ENCODE peak calls at places on chromosomes 2 and 18, in eight cellular contexts. N, V, S, K, Z, D, Q and E are unnamed samples.

GRCh38 chr2:34031097-34031496 is 432.0 kb upstream of the FAM98A start:
- DNase-seq in Q (no peak), K (no peak), V (no peak), Z (no peak), S (no peak), D (no peak), N (no peak), E (no peak)

GRCh38 chr18:1527805-1528204 is 623.1 kb downstream of the ADCYAP1 start:
- DNase-seq in Z (no peak), S (no peak), D (no peak), K (no peak), V (no peak), Q (no peak), N (no peak), E (no peak)

GRCh38 chr2:101921319-101921960 is 70.3 kb upstream of the IL1R2 start:
- DNase-seq in Z (no peak), D (no peak), V (no peak), S (no peak), K (no peak), Q (no peak), N (no peak), E (no peak)

GRCh38 chr2:219539295-219539788 is 4.3 kb downstream of the CHPF start:
- DNase-seq in Z (no peak), K (no peak), Q (no peak), S (no peak), V (no peak), N (no peak), D (no peak), E (no peak)

GRCh38 chr18:57150828-57151227 is 3.9 kb downstream of the BOD1L2 start:
- DNase-seq in K (no peak), N (no peak), Z (no peak), V (no peak), S (no peak), Q (no peak), D (no peak), E (no peak)

GRCh38 chr2:200288670-200289429 is 17.6 kb upstream of the SPATS2L start:
- DNase-seq in Z (no peak), D (no peak), K (peak; percentile 90), N (peak; percentile 29), V (peak; percentile 23), S (peak; percentile 82), Q (peak; percentile 77), E (no peak)

GRCh38 chr2:240966906-240967680 is 31.3 kb upstream of the SNED1 start:
- DNase-seq in Q (no peak), K (no peak), N (peak; percentile 12), V (peak; percentile 0), S (peak; percentile 47), Z (no peak), D (peak; percentile 42), E (no peak)

GRCh38 chr2:178787934-178788333 is 19.3 kb downstream of the TTN start:
- DNase-seq in V (no peak), D (no peak), Z (no peak), N (no peak), Q (no peak), K (no peak), S (no peak), E (no peak)

GRCh38 chr2:206558492-206558891 is 83.8 kb upstream of the FAM237A start:
- DNase-seq in N (no peak), K (peak; percentile 0), V (no peak), D (no peak), Z (no peak), Q (peak; percentile 26), S (no peak), E (no peak)

GRCh38 chr2:32863803-32864202 is 83.0 kb upstream of the LTBP1 start:
- DNase-seq in K (no peak), N (no peak), V (no peak), D (no peak), S (no peak), Z (no peak), Q (no peak), E (no peak)

GRCh38 chr2:165499131-165499530 is 29.6 kb downstream of the CSRNP3 start:
- DNase-seq in N (no peak), S (no peak), D (no peak), K (peak; percentile 19), Z (no peak), V (no peak), Q (no peak), E (no peak)

GRCh38 chr2:12702661-12703121 is 14.0 kb upstream of the TRIB2 start:
- DNase-seq in Q (peak; percentile 68), Z (no peak), S (no peak), V (no peak), N (no peak), D (no peak), K (no peak), E (no peak)

GRCh38 chr2:240981273-240981672 is 17.1 kb upstream of the SNED1 start:
- DNase-seq in Z (no peak), Q (no peak), S (no peak), V (no peak), D (no peak), N (no peak), K (no peak), E (no peak)

GRCh38 chr2:241885701-241886643 is 16.4 kb downstream of the RTP5 start:
- DNase-seq in S (no peak), Z (no peak), V (no peak), D (no peak), Q (no peak), N (no peak), K (no peak), E (no peak)

GRCh38 chr2:178005756-178006155 is 66.8 kb downstream of the PDE11A start:
- DNase-seq in Q (peak; percentile 38), V (no peak), S (no peak), Z (no peak), K (no peak), D (no peak), N (no peak), E (no peak)

GRCh38 chr18:11309172-11309571 is 159.8 kb upstream of the PIEZO2 start:
- DNase-seq in D (no peak), Q (no peak), S (peak; percentile 62), N (no peak), Z (no peak), V (no peak), K (no peak), E (no peak)

GRCh38 chr2:214577769-214578168 is 166.9 kb downstream of the VWC2L start:
- DNase-seq in K (no peak), Q (no peak), N (no peak), Z (no peak), V (no peak), S (no peak), D (no peak), E (no peak)

GRCh38 chr2:191015831-191016230 is 1.9 kb upstream of the STAT1 start:
- DNase-seq in D (no peak), N (no peak), Z (no peak), Q (no peak), S (no peak), K (no peak), V (no peak), E (no peak)

GRCh38 chr2:140122001-140122400 is 1341.8 kb upstream of the NXPH2 start:
- DNase-seq in D (no peak), Z (no peak), N (no peak), V (no peak), S (no peak), K (no peak), Q (no peak), E (no peak)

GRCh38 chr2:176164803-176165597 is 7.9 kb downstream of the HOXD3 start:
- DNase-seq in S (no peak), N (no peak), K (no peak), Q (no peak), D (no peak), Z (no peak), V (no peak), E (no peak)

GRCh38 chr18:70931942-70932814 is 643.3 kb downstream of the SOCS6 start:
- DNase-seq in K (no peak), D (no peak), V (no peak), N (no peak), Q (peak; percentile 17), Z (no peak), S (no peak), E (no peak)

GRCh38 chr2:112152476-112153178 is 14.4 kb downstream of the FBLN7 start:
- DNase-seq in N (no peak), S (peak; percentile 15), D (no peak), V (no peak), Q (no peak), Z (no peak), K (no peak), E (no peak)

GRCh38 chr2:30527859-30528258 is 80.8 kb downstream of the LCLAT1 start:
- DNase-seq in Q (no peak), V (peak; percentile 20), S (no peak), Z (no peak), K (no peak), D (no peak), N (no peak), E (no peak)

GRCh38 chr18:73136134-73136533 is 268.3 kb upstream of the NETO1 start:
- DNase-seq in D (no peak), Z (no peak), Q (peak; percentile 6), S (no peak), N (no peak), V (no peak), K (no peak), E (no peak)

GRCh38 chr2:106664669-106665068 is 177.5 kb downstream of the CD8B2 start:
- DNase-seq in S (no peak), D (no peak), V (no peak), K (no peak), Z (no peak), Q (no peak), N (no peak), E (no peak)

GRCh38 chr2:45315881-45316280 is 295.2 kb downstream of the SRBD1 start:
- DNase-seq in N (no peak), Q (peak; percentile 76), K (no peak), V (no peak), D (no peak), S (no peak), Z (no peak), E (no peak)

GRCh38 chr2:101361519-101361918 is 25.8 kb downstream of the CREG2 start:
- DNase-seq in Z (no peak), N (no peak), V (no peak), Q (no peak), K (no peak), S (no peak), D (no peak), E (no peak)

GRCh38 chr2:11160731-11161455 is 5.6 kb downstream of the SLC66A3 start:
- DNase-seq in S (no peak), V (no peak), D (no peak), K (no peak), Q (no peak), Z (no peak), N (no peak), E (no peak)

GRCh38 chr18:75845413-75845812 is 417.9 kb upstream of the SMIM21 start:
- DNase-seq in Z (no peak), Q (no peak), N (no peak), D (no peak), S (no peak), V (no peak), K (no peak), E (no peak)

GRCh38 chr2:238974510-238975166 is 126.8 kb downstream of the TWIST2 start:
- DNase-seq in K (peak; percentile 84), Z (no peak), N (no peak), D (peak; percentile 58), S (no peak), V (no peak), Q (peak; percentile 86), E (no peak)

GRCh38 chr2:239945751-239946569 is 79.2 kb downstream of the NDUFA10 start:
- DNase-seq in N (no peak), Z (no peak), D (peak; percentile 36), V (no peak), S (peak; percentile 39), Q (no peak), K (no peak), E (no peak)

GRCh38 chr2:9782197-9782719 is 61.0 kb upstream of the TAF1B start:
- DNase-seq in K (no peak), S (no peak), Q (no peak), N (no peak), Z (peak; percentile 75), D (peak; percentile 43), V (no peak), E (no peak)

GRCh38 chr2:239824051-239824694 is 201.0 kb downstream of the NDUFA10 start:
- DNase-seq in D (no peak), K (no peak), V (no peak), N (no peak), S (peak; percentile 22), Z (no peak), Q (no peak), E (no peak)

GRCh38 chr2:45843136-45843535 is 191.7 kb downstream of the PRKCE start:
- DNase-seq in S (no peak), Z (no peak), N (no peak), K (no peak), D (no peak), Q (no peak), V (no peak), E (no peak)